ENCODE peak calls at places on chromosomes 5 and 9, in six cellular contexts. P is suprapubic skin, O is transverse colon, T is tibial nerve, X is uterus, W is heart right ventricle. S is an unnamed sample. For H3K36me3 and H3K4me1, the result is how much of the 10 kb centered on the place peaks cover.

GRCh38 chr9:110155744-110156143 is 52.2 kb downstream of the C9orf152 start:
- DNase-seq in P (no peak), O (no peak), T (no peak), X (no peak), W (no peak), S (no peak)

GRCh38 chr5:320524-321232 is 836 bp upstream of the AHRR start:
- DNase-seq in P (peak), O (no peak), T (no peak), X (no peak), W (no peak), S (no peak)

GRCh38 chr9:14823800-14824199 is 86.4 kb downstream of the FREM1 start:
- DNase-seq in P (no peak), O (no peak), T (no peak), X (no peak), W (no peak), S (no peak)

GRCh38 chr9:4666042-4666699 is at the start of gene SPATA6L:
- DNase-seq in P (peak), O (peak), T (no peak), X (peak), W (peak), S (peak)

GRCh38 chr5:171518916-171519315 is 99.5 kb downstream of the FGF18 start:
- DNase-seq in P (no peak), O (no peak), T (no peak), X (no peak), W (no peak), S (no peak)

GRCh38 chr9:71791875-71792274 is 23.6 kb upstream of the CEMIP2 start:
- DNase-seq in P (no peak), O (no peak), T (no peak), X (no peak), W (no peak), S (no peak)

GRCh38 chr5:53983568-53984465 is 326.6 kb downstream of the ARL15 start:
- DNase-seq in P (no peak), O (no peak), T (no peak), X (no peak), W (no peak), S (no peak)

GRCh38 chr5:41754857-41755256 is 115.4 kb downstream of the OXCT1 start:
- DNase-seq in P (no peak), O (no peak), T (no peak), X (no peak), W (no peak), S (no peak)

GRCh38 chr5:1800470-1801060 is 642 bp upstream of the NDUFS6 start:
- DNase-seq in P (peak), O (peak), T (no peak), X (no peak), W (no peak), S (no peak)

GRCh38 chr9:18874069-18874468 is 158.9 kb downstream of the SAXO1 start:
- DNase-seq in P (no peak), O (no peak), T (no peak), X (no peak), W (no peak), S (no peak)

GRCh38 chr5:30237189-30237588 is 956.3 kb upstream of the CDH6 start:
- DNase-seq in P (no peak), O (no peak), T (no peak), X (no peak), W (no peak), S (no peak)

GRCh38 chr5:180289433-180289832 is 2.5 kb downstream of the MAPK9 start:
- DNase-seq in P (no peak), O (peak), T (no peak), X (no peak), W (no peak), S (no peak)

GRCh38 chr5:146751781-146752401 is 126.7 kb downstream of the PPP2R2B start:
- DNase-seq in P (no peak), O (peak), T (no peak), X (no peak), W (no peak), S (no peak)

GRCh38 chr5:16957305-16958165 is 21.4 kb upstream of the MYO10 start:
- DNase-seq in P (no peak), O (no peak), T (no peak), X (no peak), W (no peak), S (no peak)

GRCh38 chr5:104998169-104998568 is 1435.6 kb upstream of the NUDT12 start:
- DNase-seq in P (no peak), O (no peak), T (no peak), X (no peak), W (no peak), S (no peak)

GRCh38 chr9:36074870-36075532 is 38.3 kb downstream of the RECK start:
- DNase-seq in P (peak), O (peak), T (peak), X (peak), W (peak), S (peak)

GRCh38 chr9:77375956-77376532 is 198.7 kb downstream of the VPS13A start:
- DNase-seq in P (no peak), O (no peak), T (no peak), X (no peak), W (no peak), S (no peak)

GRCh38 chr5:135242021-135242480 is 157.0 kb downstream of the MACROH2A1 start:
- DNase-seq in P (peak), O (no peak), T (no peak), X (peak), W (no peak), S (peak)

GRCh38 chr9:132782106-132782505 is 96.0 kb downstream of the AK8 start:
- DNase-seq in P (no peak), O (no peak), T (no peak), X (no peak), W (no peak), S (no peak)

GRCh38 chr9:129828969-129829368 is 5.0 kb upstream of the TOR1A start:
- DNase-seq in P (no peak), O (no peak), T (no peak), X (no peak), W (no peak), S (no peak)
- H3K36me3 ChIP-seq in P (half or more), O (under half), T (half or more), X (under half), W (under half), S (half or more)

GRCh38 chr9:99427252-99427651 is 205.2 kb downstream of the SEC61B start:
- DNase-seq in P (no peak), O (no peak), T (no peak), X (no peak), W (no peak), S (no peak)
- TF ChIP-seq CTCF in P (no peak), O (no peak), T (no peak), X (no peak), W (no peak), S (no peak)

GRCh38 chr5:113027015-113027414 is 50.4 kb downstream of the DCP2 start:
- DNase-seq in P (no peak), O (no peak), T (no peak), X (no peak), W (no peak), S (no peak)

GRCh38 chr5:113024298-113024697 is 47.7 kb downstream of the DCP2 start:
- DNase-seq in P (no peak), O (no peak), T (no peak), X (no peak), W (no peak), S (no peak)

GRCh38 chr5:113020461-113021273 is 44.1 kb downstream of the DCP2 start:
- DNase-seq in P (no peak), O (no peak), T (no peak), X (no peak), W (no peak), S (no peak)

GRCh38 chr5:113025596-113025995 is 49.0 kb downstream of the DCP2 start:
- DNase-seq in P (no peak), O (no peak), T (no peak), X (no peak), W (no peak), S (no peak)

DNA sequence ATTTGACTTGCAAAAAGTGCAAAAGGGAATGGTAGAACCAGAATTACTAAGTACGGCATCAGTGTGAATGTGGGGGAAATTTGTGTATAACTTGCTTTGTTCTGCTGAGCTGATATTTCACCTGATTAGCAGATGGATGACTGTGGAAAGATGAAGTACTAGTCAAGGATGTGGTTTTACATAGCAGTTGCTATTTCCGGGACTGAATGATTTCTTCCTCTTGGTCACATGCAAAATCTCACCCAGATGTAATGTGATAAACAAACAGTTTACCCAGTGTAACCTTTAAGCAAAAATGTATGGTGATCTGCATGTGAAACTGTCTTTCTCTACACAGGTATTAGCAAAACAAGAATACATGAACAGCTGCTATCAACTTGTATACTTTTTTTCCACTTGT is 46.1 kb downstream of the DCP2 start:
- DNase-seq in P (no peak), O (no peak), T (no peak), X (no peak), W (no peak), S (no peak)
- H3K4me1 ChIP-seq in P (under half), O (under half), T (under half), X (under half), W (under half), S (under half)

DNA sequence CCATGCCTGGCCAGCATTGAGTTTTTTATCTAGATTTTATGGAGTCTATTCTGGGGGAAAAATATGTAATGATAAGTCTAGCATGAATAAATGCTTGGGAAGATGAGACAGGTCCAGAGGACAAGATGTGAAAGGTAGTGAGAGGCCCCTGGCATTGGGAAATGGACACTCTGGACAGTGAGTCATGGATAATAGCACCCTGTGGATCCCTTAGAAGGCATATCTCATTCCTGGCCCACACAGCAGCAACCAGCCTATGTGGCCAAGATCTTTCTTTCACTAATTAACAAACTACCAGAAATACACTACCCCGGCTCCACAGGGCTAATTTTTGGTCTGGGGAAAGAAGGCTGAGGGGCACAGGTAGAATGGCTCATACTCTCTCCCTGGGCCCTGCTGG is 356.1 kb downstream of the TRIM32 start:
- DNase-seq in P (no peak), O (no peak), T (no peak), X (no peak), W (no peak), S (no peak)
- H3K36me3 ChIP-seq in P (under half), O (under half), T (under half), X (under half), W (under half), S (under half)

GRCh38 chr5:178793156-178793555 is 62.7 kb upstream of the ZNF354A start:
- DNase-seq in P (no peak), O (peak), T (no peak), X (no peak), W (no peak), S (no peak)
- TF ChIP-seq CTCF in P (peak), O (no peak), T (no peak), X (peak), W (peak), S (no peak)

GRCh38 chr5:172858511-172858989 is 24.5 kb downstream of the ERGIC1 start:
- DNase-seq in P (no peak), O (peak), T (no peak), X (no peak), W (no peak), S (no peak)
- H3K4me1 ChIP-seq in P (half or more), O (half or more), T (half or more), X (under half), W (half or more), S (under half)

GRCh38 chr9:81653240-81653639 is 36.1 kb downstream of the TLE1 start:
- DNase-seq in P (no peak), O (no peak), T (no peak), X (no peak), W (no peak), S (no peak)

GRCh38 chr9:81650836-81651545 is 38.4 kb downstream of the TLE1 start:
- DNase-seq in P (no peak), O (no peak), T (no peak), X (no peak), W (no peak), S (no peak)

GRCh38 chr9:81649475-81649874 is 39.9 kb downstream of the TLE1 start:
- DNase-seq in P (no peak), O (peak), T (no peak), X (no peak), W (no peak), S (no peak)

GRCh38 chr9:81648891-81649290 is 40.5 kb downstream of the TLE1 start:
- DNase-seq in P (no peak), O (no peak), T (no peak), X (no peak), W (no peak), S (no peak)

DNA sequence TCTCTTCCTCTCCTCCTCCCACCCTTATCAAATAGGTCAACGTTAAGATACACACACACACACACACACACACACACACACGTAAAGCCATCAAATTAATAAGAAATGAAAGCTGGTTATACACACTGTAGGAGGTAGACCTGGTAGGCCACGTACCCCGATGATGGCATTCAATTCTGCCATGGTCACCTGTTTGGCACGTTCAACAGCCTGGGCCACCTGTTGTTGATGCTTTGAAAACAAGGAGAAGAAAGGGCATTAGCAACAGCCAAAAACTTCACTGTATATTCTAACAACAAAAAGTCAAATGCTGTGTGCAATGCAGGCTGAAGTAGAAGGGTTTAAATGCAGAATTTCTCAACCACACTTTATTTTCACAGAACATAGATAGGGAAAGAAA is 37.3 kb downstream of the TLE1 start:
- DNase-seq in P (no peak), O (no peak), T (no peak), X (no peak), W (no peak), S (no peak)
- H3K36me3 ChIP-seq in P (under half), O (under half), T (under half), X (under half), W (under half), S (under half)

DNA sequence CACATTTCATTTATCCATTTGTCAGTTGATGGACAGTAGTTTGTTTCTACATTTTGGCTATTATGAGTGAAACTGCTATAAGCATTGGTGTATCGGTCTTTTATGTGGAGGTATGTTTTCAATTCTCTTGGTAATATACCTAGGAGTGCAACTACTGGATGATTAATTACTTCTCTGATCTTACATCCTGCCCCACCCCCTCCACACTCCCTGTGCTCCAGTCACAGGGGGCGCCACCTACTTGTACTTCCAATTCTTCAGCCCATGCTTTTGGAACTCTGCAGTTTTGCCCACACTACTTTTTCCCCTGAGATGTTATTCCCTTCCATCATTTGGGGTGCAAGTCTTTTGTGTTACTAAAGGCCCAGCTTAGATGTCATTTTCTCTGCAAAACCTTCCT is 42.0 kb downstream of the SEC61B start:
- DNase-seq in P (no peak), O (no peak), T (no peak), X (no peak), W (no peak), S (no peak)
- TF ChIP-seq CTCF in P (no peak), O (no peak), T (no peak), X (no peak), W (no peak), S (no peak)

DNA sequence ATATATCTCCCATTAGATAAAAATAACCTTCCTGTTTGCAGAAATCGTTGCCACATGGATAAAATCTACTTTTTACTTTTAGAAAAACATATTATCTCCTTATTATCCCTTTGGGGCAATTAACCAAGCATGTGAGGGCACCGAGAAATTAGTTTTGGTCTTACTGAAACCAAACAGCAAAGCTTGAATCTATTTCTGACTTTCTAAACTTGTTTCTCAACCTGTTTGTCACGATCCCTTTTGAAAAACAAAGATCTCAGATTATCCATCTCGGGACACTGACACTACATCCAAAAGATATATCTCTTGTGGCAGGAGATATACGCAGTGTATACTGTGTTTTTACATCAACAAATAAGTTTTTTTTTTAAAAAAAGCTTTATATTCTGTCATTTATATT is 2.3 kb downstream of the TUT7 start:
- DNase-seq in P (no peak), O (no peak), T (no peak), X (no peak), W (no peak), S (no peak)
- H3K4me1 ChIP-seq in P (half or more), O (half or more), T (half or more), X (under half), W (half or more), S (under half)

S was measured in right atrium auricular region.